ENCODE peak calls at places on chromosomes 16 and 17, in seven cellular contexts. One of them, this sample, is unnamed.

GRCh38 chr16:77374384-77374783 is 60.5 kb downstream of the ADAMTS18 start:
- DNase-seq in iPS-NIHi11: peak; percentile 46
- DNase-seq in Karpas-422: no peak
- DNase-seq in effector CD4-positive, alpha-beta T cell: no peak
- DNase-seq in posterior cingulate gyrus: no peak
- DNase-seq in activated CD4-positive, alpha-beta T cell treated with anti-CD3 and anti-CD28 coated beads, Interleukin-2, amount 10 ng/mL, durations not matched to agents 7 days and 5 days: no peak
- DNase-seq in substantia nigra: no peak
- DNase-seq in this sample: no peak

GRCh38 chr16:26995522-26995921 is 71.2 kb upstream of the C16orf82 start:
- DNase-seq in iPS-NIHi11: no peak
- DNase-seq in Karpas-422: no peak
- DNase-seq in effector CD4-positive, alpha-beta T cell: no peak
- DNase-seq in posterior cingulate gyrus: no peak
- DNase-seq in activated CD4-positive, alpha-beta T cell treated with anti-CD3 and anti-CD28 coated beads, Interleukin-2, amount 10 ng/mL, durations not matched to agents 7 days and 5 days: no peak
- DNase-seq in substantia nigra: no peak
- DNase-seq in this sample: no peak

GRCh38 chr16:29702307-29702706 is 23.3 kb downstream of the QPRT start:
- DNase-seq in iPS-NIHi11: no peak
- DNase-seq in Karpas-422: no peak
- DNase-seq in effector CD4-positive, alpha-beta T cell: peak; percentile 44
- DNase-seq in posterior cingulate gyrus: no peak
- DNase-seq in activated CD4-positive, alpha-beta T cell treated with anti-CD3 and anti-CD28 coated beads, Interleukin-2, amount 10 ng/mL, durations not matched to agents 7 days and 5 days: peak; percentile 53
- DNase-seq in substantia nigra: no peak
- DNase-seq in this sample: no peak

GRCh38 chr17:50863221-50863843 is 2.8 kb downstream of the TOB1 start:
- DNase-seq in iPS-NIHi11: peak; percentile 39
- DNase-seq in Karpas-422: no peak
- DNase-seq in effector CD4-positive, alpha-beta T cell: no peak
- DNase-seq in posterior cingulate gyrus: peak; percentile 68
- DNase-seq in activated CD4-positive, alpha-beta T cell treated with anti-CD3 and anti-CD28 coated beads, Interleukin-2, amount 10 ng/mL, durations not matched to agents 7 days and 5 days: peak; percentile 33
- DNase-seq in substantia nigra: peak; percentile 73
- DNase-seq in this sample: no peak

GRCh38 chr16:12323007-12323699 is 346.6 kb downstream of the SNX29 start:
- DNase-seq in iPS-NIHi11: no peak
- DNase-seq in Karpas-422: no peak
- DNase-seq in effector CD4-positive, alpha-beta T cell: no peak
- DNase-seq in posterior cingulate gyrus: no peak
- DNase-seq in activated CD4-positive, alpha-beta T cell treated with anti-CD3 and anti-CD28 coated beads, Interleukin-2, amount 10 ng/mL, durations not matched to agents 7 days and 5 days: peak; percentile 53
- DNase-seq in substantia nigra: no peak
- DNase-seq in this sample: peak; percentile 69

GRCh38 chr17:77836557-77837041 is 121.9 kb upstream of the TNRC6C start:
- DNase-seq in iPS-NIHi11: no peak
- DNase-seq in Karpas-422: no peak
- DNase-seq in effector CD4-positive, alpha-beta T cell: peak; percentile 14
- DNase-seq in posterior cingulate gyrus: no peak
- DNase-seq in activated CD4-positive, alpha-beta T cell treated with anti-CD3 and anti-CD28 coated beads, Interleukin-2, amount 10 ng/mL, durations not matched to agents 7 days and 5 days: no peak
- DNase-seq in substantia nigra: no peak
- DNase-seq in this sample: no peak

GRCh38 chr17:4327638-4328037 is 38.8 kb downstream of the UBE2G1 start:
- DNase-seq in iPS-NIHi11: no peak
- DNase-seq in Karpas-422: no peak
- DNase-seq in effector CD4-positive, alpha-beta T cell: no peak
- DNase-seq in posterior cingulate gyrus: no peak
- DNase-seq in activated CD4-positive, alpha-beta T cell treated with anti-CD3 and anti-CD28 coated beads, Interleukin-2, amount 10 ng/mL, durations not matched to agents 7 days and 5 days: no peak
- DNase-seq in substantia nigra: no peak
- DNase-seq in this sample: no peak

GRCh38 chr17:34730816-34731215 is 151.4 kb downstream of the TMEM132E start:
- DNase-seq in iPS-NIHi11: no peak
- DNase-seq in Karpas-422: no peak
- DNase-seq in effector CD4-positive, alpha-beta T cell: no peak
- DNase-seq in posterior cingulate gyrus: no peak
- DNase-seq in activated CD4-positive, alpha-beta T cell treated with anti-CD3 and anti-CD28 coated beads, Interleukin-2, amount 10 ng/mL, durations not matched to agents 7 days and 5 days: no peak
- DNase-seq in substantia nigra: no peak
- DNase-seq in this sample: no peak

GRCh38 chr17:47916489-47917208 is 20.6 kb downstream of the SP2 start:
- DNase-seq in iPS-NIHi11: no peak
- DNase-seq in Karpas-422: no peak
- DNase-seq in effector CD4-positive, alpha-beta T cell: no peak
- DNase-seq in posterior cingulate gyrus: no peak
- DNase-seq in activated CD4-positive, alpha-beta T cell treated with anti-CD3 and anti-CD28 coated beads, Interleukin-2, amount 10 ng/mL, durations not matched to agents 7 days and 5 days: no peak
- DNase-seq in substantia nigra: no peak
- DNase-seq in this sample: no peak

GRCh38 chr17:4035081-4035680 is 70.9 kb upstream of the ATP2A3 start:
- DNase-seq in iPS-NIHi11: no peak
- DNase-seq in Karpas-422: no peak
- DNase-seq in effector CD4-positive, alpha-beta T cell: no peak
- DNase-seq in posterior cingulate gyrus: no peak
- DNase-seq in activated CD4-positive, alpha-beta T cell treated with anti-CD3 and anti-CD28 coated beads, Interleukin-2, amount 10 ng/mL, durations not matched to agents 7 days and 5 days: no peak
- DNase-seq in substantia nigra: no peak
- DNase-seq in this sample: no peak

GRCh38 chr17:79006001-79006400 is 3.6 kb downstream of the CANT1 start:
- DNase-seq in iPS-NIHi11: no peak
- DNase-seq in Karpas-422: no peak
- DNase-seq in effector CD4-positive, alpha-beta T cell: no peak
- DNase-seq in posterior cingulate gyrus: no peak
- DNase-seq in activated CD4-positive, alpha-beta T cell treated with anti-CD3 and anti-CD28 coated beads, Interleukin-2, amount 10 ng/mL, durations not matched to agents 7 days and 5 days: no peak
- DNase-seq in substantia nigra: no peak
- DNase-seq in this sample: no peak

GRCh38 chr17:79786930-79787643 is 9.1 kb downstream of the CBX2 start:
- DNase-seq in iPS-NIHi11: no peak
- DNase-seq in Karpas-422: no peak
- DNase-seq in effector CD4-positive, alpha-beta T cell: no peak
- DNase-seq in posterior cingulate gyrus: no peak
- DNase-seq in activated CD4-positive, alpha-beta T cell treated with anti-CD3 and anti-CD28 coated beads, Interleukin-2, amount 10 ng/mL, durations not matched to agents 7 days and 5 days: no peak
- DNase-seq in substantia nigra: no peak
- DNase-seq in this sample: no peak

GRCh38 chr17:57268176-57268575 is 11.9 kb downstream of the MSI2 start:
- DNase-seq in iPS-NIHi11: no peak
- DNase-seq in Karpas-422: no peak
- DNase-seq in effector CD4-positive, alpha-beta T cell: no peak
- DNase-seq in posterior cingulate gyrus: no peak
- DNase-seq in activated CD4-positive, alpha-beta T cell treated with anti-CD3 and anti-CD28 coated beads, Interleukin-2, amount 10 ng/mL, durations not matched to agents 7 days and 5 days: no peak
- DNase-seq in substantia nigra: no peak
- DNase-seq in this sample: no peak

GRCh38 chr17:77422104-77422782 is 281.5 kb downstream of the SEC14L1 start:
- DNase-seq in iPS-NIHi11: no peak
- DNase-seq in Karpas-422: no peak
- DNase-seq in effector CD4-positive, alpha-beta T cell: no peak
- DNase-seq in posterior cingulate gyrus: no peak
- DNase-seq in activated CD4-positive, alpha-beta T cell treated with anti-CD3 and anti-CD28 coated beads, Interleukin-2, amount 10 ng/mL, durations not matched to agents 7 days and 5 days: no peak
- DNase-seq in substantia nigra: no peak
- DNase-seq in this sample: no peak

GRCh38 chr17:19750020-19750572 is 2.0 kb upstream of the ALDH3A1 start:
- DNase-seq in iPS-NIHi11: no peak
- DNase-seq in Karpas-422: no peak
- DNase-seq in effector CD4-positive, alpha-beta T cell: no peak
- DNase-seq in posterior cingulate gyrus: no peak
- DNase-seq in activated CD4-positive, alpha-beta T cell treated with anti-CD3 and anti-CD28 coated beads, Interleukin-2, amount 10 ng/mL, durations not matched to agents 7 days and 5 days: no peak
- DNase-seq in substantia nigra: no peak
- DNase-seq in this sample: no peak

GRCh38 chr17:64209356-64209941 is 53.6 kb downstream of the TEX2 start:
- DNase-seq in iPS-NIHi11: no peak
- DNase-seq in Karpas-422: no peak
- DNase-seq in effector CD4-positive, alpha-beta T cell: no peak
- DNase-seq in posterior cingulate gyrus: no peak
- DNase-seq in activated CD4-positive, alpha-beta T cell treated with anti-CD3 and anti-CD28 coated beads, Interleukin-2, amount 10 ng/mL, durations not matched to agents 7 days and 5 days: no peak
- DNase-seq in substantia nigra: no peak
- DNase-seq in this sample: no peak

GRCh38 chr16:24748242-24748641 is 18.8 kb downstream of the TNRC6A start:
- DNase-seq in iPS-NIHi11: no peak
- DNase-seq in Karpas-422: no peak
- DNase-seq in effector CD4-positive, alpha-beta T cell: no peak
- DNase-seq in posterior cingulate gyrus: no peak
- DNase-seq in activated CD4-positive, alpha-beta T cell treated with anti-CD3 and anti-CD28 coated beads, Interleukin-2, amount 10 ng/mL, durations not matched to agents 7 days and 5 days: no peak
- DNase-seq in substantia nigra: peak; percentile 8
- DNase-seq in this sample: no peak

GRCh38 chr17:72282439-72283029 is 161.7 kb downstream of the SOX9 start:
- DNase-seq in iPS-NIHi11: no peak
- DNase-seq in Karpas-422: no peak
- DNase-seq in effector CD4-positive, alpha-beta T cell: no peak
- DNase-seq in posterior cingulate gyrus: no peak
- DNase-seq in activated CD4-positive, alpha-beta T cell treated with anti-CD3 and anti-CD28 coated beads, Interleukin-2, amount 10 ng/mL, durations not matched to agents 7 days and 5 days: no peak
- DNase-seq in substantia nigra: no peak
- DNase-seq in this sample: no peak

GRCh38 chr16:17635183-17635582 is 164.4 kb upstream of the XYLT1 start:
- DNase-seq in iPS-NIHi11: no peak
- DNase-seq in Karpas-422: no peak
- DNase-seq in effector CD4-positive, alpha-beta T cell: no peak
- DNase-seq in posterior cingulate gyrus: no peak
- DNase-seq in activated CD4-positive, alpha-beta T cell treated with anti-CD3 and anti-CD28 coated beads, Interleukin-2, amount 10 ng/mL, durations not matched to agents 7 days and 5 days: no peak
- DNase-seq in substantia nigra: no peak
- DNase-seq in this sample: no peak

GRCh38 chr16:47043200-47043599 is 69.7 kb upstream of the DNAJA2 start:
- DNase-seq in iPS-NIHi11: no peak
- DNase-seq in Karpas-422: no peak
- DNase-seq in effector CD4-positive, alpha-beta T cell: no peak
- DNase-seq in posterior cingulate gyrus: peak; percentile 21
- DNase-seq in activated CD4-positive, alpha-beta T cell treated with anti-CD3 and anti-CD28 coated beads, Interleukin-2, amount 10 ng/mL, durations not matched to agents 7 days and 5 days: no peak
- DNase-seq in substantia nigra: peak; percentile 10
- DNase-seq in this sample: no peak

GRCh38 chr17:50196826-50197225 is 4.6 kb downstream of the COL1A1 start:
- DNase-seq in iPS-NIHi11: no peak
- DNase-seq in Karpas-422: no peak
- DNase-seq in effector CD4-positive, alpha-beta T cell: no peak
- DNase-seq in posterior cingulate gyrus: no peak
- DNase-seq in activated CD4-positive, alpha-beta T cell treated with anti-CD3 and anti-CD28 coated beads, Interleukin-2, amount 10 ng/mL, durations not matched to agents 7 days and 5 days: no peak
- DNase-seq in substantia nigra: no peak
- DNase-seq in this sample: no peak

GRCh38 chr17:66462010-66462409 is 159.6 kb downstream of the PRKCA start:
- DNase-seq in iPS-NIHi11: no peak
- DNase-seq in Karpas-422: no peak
- DNase-seq in effector CD4-positive, alpha-beta T cell: no peak
- DNase-seq in posterior cingulate gyrus: no peak
- DNase-seq in activated CD4-positive, alpha-beta T cell treated with anti-CD3 and anti-CD28 coated beads, Interleukin-2, amount 10 ng/mL, durations not matched to agents 7 days and 5 days: no peak
- DNase-seq in substantia nigra: peak; percentile 22
- DNase-seq in this sample: no peak

GRCh38 chr17:30304778-30305177 is 13.0 kb upstream of the BLMH start:
- DNase-seq in iPS-NIHi11: no peak
- DNase-seq in Karpas-422: no peak
- DNase-seq in effector CD4-positive, alpha-beta T cell: no peak
- DNase-seq in posterior cingulate gyrus: no peak
- DNase-seq in activated CD4-positive, alpha-beta T cell treated with anti-CD3 and anti-CD28 coated beads, Interleukin-2, amount 10 ng/mL, durations not matched to agents 7 days and 5 days: no peak
- DNase-seq in substantia nigra: no peak
- DNase-seq in this sample: no peak

GRCh38 chr17:71760062-71760720 is 360.6 kb upstream of the SOX9 start:
- DNase-seq in iPS-NIHi11: no peak
- DNase-seq in Karpas-422: no peak
- DNase-seq in effector CD4-positive, alpha-beta T cell: no peak
- DNase-seq in posterior cingulate gyrus: no peak
- DNase-seq in activated CD4-positive, alpha-beta T cell treated with anti-CD3 and anti-CD28 coated beads, Interleukin-2, amount 10 ng/mL, durations not matched to agents 7 days and 5 days: no peak
- DNase-seq in substantia nigra: no peak
- DNase-seq in this sample: no peak

GRCh38 chr17:72715906-72716572 is 376.4 kb downstream of the SLC39A11 start:
- DNase-seq in iPS-NIHi11: no peak
- DNase-seq in Karpas-422: no peak
- DNase-seq in effector CD4-positive, alpha-beta T cell: no peak
- DNase-seq in posterior cingulate gyrus: no peak
- DNase-seq in activated CD4-positive, alpha-beta T cell treated with anti-CD3 and anti-CD28 coated beads, Interleukin-2, amount 10 ng/mL, durations not matched to agents 7 days and 5 days: no peak
- DNase-seq in substantia nigra: peak; percentile 24
- DNase-seq in this sample: no peak

GRCh38 chr16:59748531-59748930 is 1014.4 kb upstream of the GOT2 start:
- DNase-seq in iPS-NIHi11: no peak
- DNase-seq in Karpas-422: no peak
- DNase-seq in effector CD4-positive, alpha-beta T cell: no peak
- DNase-seq in posterior cingulate gyrus: no peak
- DNase-seq in activated CD4-positive, alpha-beta T cell treated with anti-CD3 and anti-CD28 coated beads, Interleukin-2, amount 10 ng/mL, durations not matched to agents 7 days and 5 days: no peak
- DNase-seq in substantia nigra: no peak
- DNase-seq in this sample: no peak

GRCh38 chr16:19769239-19769638 is 51.2 kb downstream of the IQCK start:
- DNase-seq in iPS-NIHi11: no peak
- DNase-seq in Karpas-422: no peak
- DNase-seq in effector CD4-positive, alpha-beta T cell: no peak
- DNase-seq in posterior cingulate gyrus: no peak
- DNase-seq in activated CD4-positive, alpha-beta T cell treated with anti-CD3 and anti-CD28 coated beads, Interleukin-2, amount 10 ng/mL, durations not matched to agents 7 days and 5 days: no peak
- DNase-seq in substantia nigra: no peak
- DNase-seq in this sample: no peak

GRCh38 chr17:9179602-9180001 is 158.3 kb downstream of the NTN1 start:
- DNase-seq in iPS-NIHi11: no peak
- DNase-seq in Karpas-422: no peak
- DNase-seq in effector CD4-positive, alpha-beta T cell: no peak
- DNase-seq in posterior cingulate gyrus: no peak
- DNase-seq in activated CD4-positive, alpha-beta T cell treated with anti-CD3 and anti-CD28 coated beads, Interleukin-2, amount 10 ng/mL, durations not matched to agents 7 days and 5 days: no peak
- DNase-seq in substantia nigra: no peak
- DNase-seq in this sample: no peak